ENCODE peak calls at places on chromosomes 13 and 19, in nine cellular contexts. One of them, this sample, is unnamed.

GRCh38 chr19:3324405-3324856 is 42.0 kb upstream of the NFIC start:
- DNase-seq in nephron progenitor cell: peak
- DNase-seq in foreskin fibroblast: peak
- DNase-seq in esophagus squamous epithelium: no peak
- DNase-seq in IMR-90: no peak
- DNase-seq in DMS79: no peak
- DNase-seq in kidney tubule cell: peak
- DNase-seq in uterus: no peak
- DNase-seq in SW 1271: no peak
- DNase-seq in this sample: peak

GRCh38 chr19:13727798-13728197 is 36.5 kb upstream of the MRI1 start:
- DNase-seq in kidney tubule cell: peak
- DNase-seq in DMS79: no peak
- DNase-seq in foreskin fibroblast: peak
- DNase-seq in esophagus squamous epithelium: no peak
- DNase-seq in SW 1271: no peak
- DNase-seq in uterus: no peak
- DNase-seq in IMR-90: peak
- DNase-seq in nephron progenitor cell: no peak
- DNase-seq in this sample: peak

GRCh38 chr19:44747739-44748425 is 626 bp upstream of the BCL3 start:
- DNase-seq in foreskin fibroblast: peak
- DNase-seq in esophagus squamous epithelium: no peak
- DNase-seq in IMR-90: peak
- DNase-seq in SW 1271: no peak
- DNase-seq in DMS79: no peak
- DNase-seq in uterus: peak
- DNase-seq in nephron progenitor cell: no peak
- DNase-seq in kidney tubule cell: peak
- DNase-seq in this sample: peak

GRCh38 chr13:113930711-113931637 is 42.9 kb downstream of the C13orf46 start:
- DNase-seq in uterus: peak
- DNase-seq in nephron progenitor cell: no peak
- DNase-seq in esophagus squamous epithelium: no peak
- DNase-seq in DMS79: no peak
- DNase-seq in kidney tubule cell: no peak
- DNase-seq in IMR-90: no peak
- DNase-seq in SW 1271: no peak
- DNase-seq in foreskin fibroblast: no peak
- DNase-seq in this sample: peak

GRCh38 chr19:56120371-56121179 is 520 bp downstream of the ZNF787 start:
- DNase-seq in nephron progenitor cell: peak
- DNase-seq in SW 1271: peak
- DNase-seq in kidney tubule cell: peak
- DNase-seq in foreskin fibroblast: peak
- DNase-seq in esophagus squamous epithelium: peak
- DNase-seq in IMR-90: peak
- DNase-seq in DMS79: no peak
- DNase-seq in uterus: peak
- DNase-seq in this sample: peak

GRCh38 chr19:43809762-43810696 is 7.8 kb upstream of the LYPD5 start:
- DNase-seq in IMR-90: peak
- DNase-seq in kidney tubule cell: peak
- DNase-seq in foreskin fibroblast: peak
- DNase-seq in DMS79: peak
- DNase-seq in SW 1271: peak
- DNase-seq in nephron progenitor cell: no peak
- DNase-seq in esophagus squamous epithelium: no peak
- DNase-seq in uterus: no peak
- DNase-seq in this sample: peak

GRCh38 chr19:40539070-40539469 is 37.6 kb upstream of the SHKBP1 start:
- DNase-seq in esophagus squamous epithelium: no peak
- DNase-seq in uterus: no peak
- DNase-seq in IMR-90: no peak
- DNase-seq in SW 1271: no peak
- DNase-seq in nephron progenitor cell: no peak
- DNase-seq in DMS79: no peak
- DNase-seq in foreskin fibroblast: no peak
- DNase-seq in kidney tubule cell: no peak
- DNase-seq in this sample: peak

GRCh38 chr13:27834095-27834494 is 41.8 kb downstream of the GSX1 start:
- DNase-seq in foreskin fibroblast: no peak
- DNase-seq in SW 1271: no peak
- DNase-seq in DMS79: no peak
- DNase-seq in uterus: no peak
- DNase-seq in esophagus squamous epithelium: no peak
- DNase-seq in IMR-90: no peak
- DNase-seq in kidney tubule cell: no peak
- DNase-seq in nephron progenitor cell: no peak
- DNase-seq in this sample: no peak

GRCh38 chr13:101289764-101290163 is 126.5 kb downstream of the NALCN start:
- DNase-seq in SW 1271: peak
- DNase-seq in esophagus squamous epithelium: no peak
- DNase-seq in DMS79: peak
- DNase-seq in uterus: no peak
- DNase-seq in nephron progenitor cell: peak
- DNase-seq in foreskin fibroblast: peak
- DNase-seq in kidney tubule cell: peak
- DNase-seq in IMR-90: peak
- DNase-seq in this sample: peak

GRCh38 chr13:32134991-32135390 is 103.4 kb downstream of the FRY start:
- DNase-seq in nephron progenitor cell: no peak
- DNase-seq in uterus: no peak
- DNase-seq in kidney tubule cell: no peak
- DNase-seq in SW 1271: no peak
- DNase-seq in esophagus squamous epithelium: no peak
- DNase-seq in DMS79: no peak
- DNase-seq in IMR-90: no peak
- DNase-seq in foreskin fibroblast: no peak
- DNase-seq in this sample: no peak

GRCh38 chr13:86725105-86725504 is 925.9 kb upstream of the SLITRK6 start:
- DNase-seq in SW 1271: no peak
- DNase-seq in IMR-90: no peak
- DNase-seq in esophagus squamous epithelium: no peak
- DNase-seq in DMS79: no peak
- DNase-seq in uterus: no peak
- DNase-seq in foreskin fibroblast: no peak
- DNase-seq in nephron progenitor cell: peak
- DNase-seq in kidney tubule cell: no peak
- DNase-seq in this sample: peak

This sample was measured in ELR.